ENCODE peak calls at places on chromosomes 7 and 10, in six cellular contexts. B, T, M, E, X and V are unnamed samples.

GRCh38 chr7:81158189-81158588 is 239.3 kb upstream of the SEMA3C start:
- DNase-seq in B (no peak), T (no peak), M (no peak), E (no peak), X (no peak), V (no peak)

GRCh38 chr10:53918755-53919154 is 882.3 kb downstream of the PCDH15 start:
- DNase-seq in B (no peak), T (no peak), M (no peak), E (no peak), X (no peak), V (no peak)

GRCh38 chr10:6292741-6293151 is 90.0 kb downstream of the PFKFB3 start:
- DNase-seq in B (no peak), T (peak), M (no peak), E (no peak), X (no peak), V (no peak)

GRCh38 chr10:25555865-25556264 is 378.2 kb upstream of the MYO3A start:
- DNase-seq in B (no peak), T (no peak), M (no peak), E (no peak), X (no peak), V (no peak)

GRCh38 chr7:70614237-70614984 is 517.5 kb upstream of the GALNT17 start:
- DNase-seq in B (peak), T (peak), M (peak), E (peak), X (peak), V (peak)

GRCh38 chr10:132637477-132638129 is 100.0 kb downstream of the INPP5A start:
- DNase-seq in B (peak), T (no peak), M (no peak), E (peak), X (no peak), V (no peak)

GRCh38 chr7:155763122-155763521 is 49.1 kb downstream of the SHH start:
- DNase-seq in B (no peak), T (no peak), M (no peak), E (no peak), X (no peak), V (no peak)

GRCh38 chr10:86992456-86992855 is 24.2 kb downstream of the ADIRF start:
- DNase-seq in B (no peak), T (no peak), M (no peak), E (no peak), X (no peak), V (no peak)

GRCh38 chr7:32761451-32762320 is 129.9 kb downstream of the KBTBD2 start:
- DNase-seq in B (no peak), T (no peak), M (no peak), E (peak), X (no peak), V (peak)

GRCh38 chr10:132428486-132428885 is 31.5 kb downstream of the PWWP2B start:
- DNase-seq in B (no peak), T (no peak), M (no peak), E (no peak), X (no peak), V (peak)

GRCh38 chr7:69961396-69961795 is 363.1 kb downstream of the AUTS2 start:
- DNase-seq in B (no peak), T (no peak), M (no peak), E (no peak), X (no peak), V (no peak)

GRCh38 chr7:33716581-33717477 is 188.5 kb upstream of the BMPER start:
- DNase-seq in B (peak), T (no peak), M (no peak), E (no peak), X (no peak), V (no peak)

GRCh38 chr10:94223702-94224370 is 138.9 kb downstream of the NOC3L start:
- DNase-seq in B (no peak), T (no peak), M (no peak), E (peak), X (no peak), V (no peak)

GRCh38 chr7:128781126-128781525 is 5.5 kb upstream of the OPN1SW start:
- DNase-seq in B (no peak), T (no peak), M (no peak), E (no peak), X (no peak), V (no peak)

GRCh38 chr10:18378766-18379165 is 238.5 kb downstream of the CACNB2 start:
- DNase-seq in B (no peak), T (no peak), M (no peak), E (no peak), X (no peak), V (no peak)

GRCh38 chr7:42185726-42186125 is 51.3 kb downstream of the GLI3 start:
- DNase-seq in B (no peak), T (no peak), M (no peak), E (no peak), X (no peak), V (no peak)

GRCh38 chr10:109282510-109282909 is 640.8 kb downstream of the XPNPEP1 start:
- DNase-seq in B (no peak), T (no peak), M (no peak), E (no peak), X (no peak), V (no peak)

GRCh38 chr7:98110249-98111022 is 3.8 kb downstream of the LMTK2 start:
- DNase-seq in B (no peak), T (peak), M (no peak), E (peak), X (no peak), V (peak)

GRCh38 chr7:18018296-18019205 is 9.1 kb downstream of the PRPS1L1 start:
- DNase-seq in B (no peak), T (no peak), M (no peak), E (no peak), X (no peak), V (no peak)

GRCh38 chr7:32941996-32942782 is 15.1 kb upstream of the FKBP9 start:
- DNase-seq in B (peak), T (peak), M (peak), E (peak), X (no peak), V (peak)

GRCh38 chr10:79101560-79101971 is 32.8 kb downstream of the ZMIZ1 start:
- DNase-seq in B (no peak), T (no peak), M (no peak), E (peak), X (no peak), V (no peak)

GRCh38 chr7:89311886-89312285 is 516.3 kb upstream of the TEX47 start:
- DNase-seq in B (no peak), T (no peak), M (no peak), E (no peak), X (no peak), V (no peak)

GRCh38 chr7:26954929-26955328 is 90.5 kb upstream of the SKAP2 start:
- DNase-seq in B (no peak), T (no peak), M (no peak), E (no peak), X (no peak), V (no peak)

GRCh38 chr10:123316776-123317175 is 162.6 kb downstream of the BUB3 start:
- DNase-seq in B (no peak), T (no peak), M (no peak), E (no peak), X (no peak), V (no peak)
- H3K27ac ChIP-seq in B (no peak), T (no peak), M (no peak), E (no peak), X (no peak), V (no peak)

GRCh38 chr7:12716722-12717121 is 29.3 kb downstream of the ARL4A start:
- DNase-seq in B (no peak), T (no peak), M (no peak), E (no peak), X (no peak), V (no peak)
- H3K27ac ChIP-seq in B (peak), T (peak), M (peak), E (no peak), X (peak), V (peak)

GRCh38 chr10:8051851-8052257 is 2.6 kb upstream of the GATA3 start:
- DNase-seq in B (peak), T (no peak), M (peak), E (peak), X (no peak), V (no peak)

GRCh38 chr10:8052970-8053445 is 1.5 kb upstream of the GATA3 start:
- DNase-seq in B (no peak), T (no peak), M (no peak), E (no peak), X (no peak), V (no peak)

GRCh38 chr10:8053446-8054242 is 844 bp upstream of the GATA3 start:
- DNase-seq in B (peak), T (peak), M (peak), E (peak), X (no peak), V (peak)

GRCh38 chr10:8051109-8051781 is 3.2 kb upstream of the GATA3 start:
- DNase-seq in B (peak), T (no peak), M (peak), E (peak), X (no peak), V (no peak)

GRCh38 chr10:8052344-8052969 is 2.0 kb upstream of the GATA3 start:
- DNase-seq in B (peak), T (no peak), M (no peak), E (no peak), X (no peak), V (no peak)
- H3K27ac ChIP-seq in B (peak), T (no peak), M (no peak), E (peak), X (no peak), V (no peak)

DNA sequence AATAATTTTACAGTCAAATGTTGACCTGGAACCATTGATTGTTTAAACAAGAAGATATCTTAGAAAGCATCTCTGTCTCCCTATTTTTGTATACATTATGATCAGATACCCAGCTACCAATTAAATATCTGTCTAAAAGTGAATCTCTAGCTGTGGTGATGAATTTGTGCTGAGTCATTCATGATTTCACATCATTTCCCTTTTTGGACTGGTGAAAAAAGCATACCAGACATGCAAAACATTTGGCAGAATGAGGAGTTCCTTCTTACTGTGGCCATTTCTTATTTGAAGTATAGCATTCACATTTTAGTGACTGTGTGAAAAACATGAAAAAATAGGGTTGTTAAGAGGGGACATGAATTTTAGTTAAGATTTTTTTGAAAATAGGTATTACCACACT is 98.0 kb upstream of the GATA3 start:
- DNase-seq in B (peak), T (no peak), M (no peak), E (no peak), X (no peak), V (no peak)
- H3K27ac ChIP-seq in B (peak), T (no peak), M (no peak), E (peak), X (no peak), V (no peak)

DNA sequence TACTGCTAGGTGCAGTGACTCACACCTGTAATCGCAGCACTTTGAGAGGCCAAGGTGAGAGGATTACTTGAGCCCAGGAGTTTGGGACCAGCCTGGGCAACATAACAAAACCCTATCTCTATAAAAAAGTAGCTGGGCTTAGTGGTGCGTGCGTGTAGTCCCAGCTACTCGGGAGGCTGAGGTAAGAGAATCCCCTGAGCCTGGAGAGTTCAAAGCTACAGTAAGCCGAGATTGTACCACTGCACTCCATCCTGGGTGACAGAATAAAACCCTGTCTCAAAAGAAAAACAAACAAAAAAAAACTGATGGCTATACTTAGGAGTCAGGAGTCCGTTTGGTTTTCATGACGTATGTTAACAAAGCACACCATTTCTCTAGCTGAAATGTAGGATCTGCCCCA is 2.9 kb downstream of the SGMS1 start:
- DNase-seq in B (no peak), T (no peak), M (no peak), E (no peak), X (no peak), V (no peak)
- H3K27ac ChIP-seq in B (no peak), T (no peak), M (no peak), E (no peak), X (peak), V (no peak)

GRCh38 chr10:60916025-60916424 is 28.0 kb downstream of the RHOBTB1 start:
- DNase-seq in B (no peak), T (no peak), M (no peak), E (no peak), X (no peak), V (no peak)
- H3K27ac ChIP-seq in B (no peak), T (no peak), M (no peak), E (no peak), X (no peak), V (no peak)

DNA sequence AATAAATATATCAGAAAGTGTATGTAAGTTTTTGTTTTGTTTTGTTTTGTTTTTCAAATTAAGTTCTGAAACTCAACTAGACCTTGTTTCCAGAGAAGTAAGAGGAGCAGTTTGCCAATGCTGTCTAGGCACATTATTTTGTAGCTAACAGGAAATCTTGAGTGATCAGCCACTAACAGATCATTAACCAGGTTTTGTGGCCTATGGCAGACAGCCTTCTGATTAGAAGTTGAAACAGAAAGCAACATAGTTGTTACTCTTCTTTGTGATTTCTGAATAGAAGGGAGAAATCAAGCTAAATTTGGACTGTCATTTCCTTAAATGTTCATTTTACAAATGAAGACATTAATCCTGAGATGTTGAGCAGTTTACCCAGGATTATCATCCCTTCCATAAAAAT is 142.6 kb downstream of the PLXDC2 start:
- DNase-seq in B (no peak), T (no peak), M (no peak), E (no peak), X (no peak), V (no peak)
- H3K27ac ChIP-seq in B (no peak), T (no peak), M (no peak), E (no peak), X (peak), V (no peak)

GRCh38 chr10:124646483-124647352 is 97.5 kb downstream of the FAM53B start:
- DNase-seq in B (no peak), T (peak), M (peak), E (peak), X (no peak), V (peak)

GRCh38 chr10:124648738-124649137 is 95.4 kb downstream of the FAM53B start:
- DNase-seq in B (peak), T (peak), M (no peak), E (peak), X (peak), V (peak)

GRCh38 chr10:124647421-124648130 is 96.6 kb downstream of the FAM53B start:
- DNase-seq in B (peak), T (peak), M (peak), E (peak), X (no peak), V (peak)

GRCh38 chr10:124649209-124649608 is 95.0 kb downstream of the FAM53B start:
- DNase-seq in B (no peak), T (no peak), M (no peak), E (peak), X (no peak), V (peak)

DNA sequence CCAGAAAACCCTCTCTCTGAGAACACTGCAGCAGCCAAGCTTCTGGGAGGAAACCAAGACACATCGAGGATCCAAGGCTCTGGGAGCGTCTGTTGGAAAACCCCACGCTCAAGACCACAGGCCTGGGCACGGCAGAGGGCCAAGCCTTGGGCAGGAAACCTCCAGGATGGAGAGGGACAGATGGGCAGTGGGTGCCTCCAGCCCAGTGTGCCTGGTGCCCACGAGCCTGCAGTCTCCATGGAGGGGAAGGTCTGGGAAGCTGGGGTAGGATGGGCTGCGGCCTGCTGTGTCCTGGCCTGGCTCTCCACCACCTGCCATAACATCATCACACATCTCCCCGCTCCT is 96.1 kb downstream of the FAM53B start:
- DNase-seq in B (no peak), T (no peak), M (no peak), E (no peak), X (no peak), V (no peak)
- H3K27ac ChIP-seq in B (peak), T (peak), M (no peak), E (peak), X (peak), V (peak)

DNA sequence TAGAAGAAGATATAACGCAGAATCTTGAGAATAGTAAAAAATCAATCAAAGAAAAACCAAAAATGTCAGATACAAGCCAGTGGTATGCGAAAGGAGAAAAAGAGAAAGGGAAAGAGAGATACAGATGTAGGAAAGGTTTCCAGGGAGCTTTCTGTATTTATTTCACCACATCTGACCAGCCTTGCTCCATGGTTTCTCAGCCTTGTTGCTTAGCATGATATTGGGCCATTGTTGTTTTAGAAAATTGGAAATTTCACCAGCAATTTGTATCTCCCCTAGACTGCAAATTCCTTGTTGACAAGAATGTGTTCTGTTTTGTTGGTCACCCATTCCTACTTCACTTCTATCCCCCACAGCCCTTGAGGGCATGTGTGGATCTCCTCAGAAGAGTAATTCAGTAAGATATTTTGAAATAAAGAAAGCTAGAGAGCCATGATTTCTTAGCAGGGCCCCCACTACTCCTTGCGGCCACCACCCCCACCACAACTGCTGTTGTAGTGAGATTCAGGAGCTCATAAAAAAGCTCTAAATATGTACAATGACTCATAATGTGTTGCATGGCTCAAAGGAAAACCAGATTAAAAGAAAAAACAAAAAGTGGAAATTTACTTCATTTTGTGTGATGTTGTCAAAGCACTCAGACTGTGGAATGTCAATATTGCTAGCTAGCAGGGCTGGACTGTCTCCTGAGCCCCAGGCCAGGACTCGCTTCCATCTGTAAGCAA is 138.7 kb downstream of the CHRM2 start:
- DNase-seq in B (no peak), T (no peak), M (no peak), E (no peak), X (no peak), V (no peak)
- H3K27ac ChIP-seq in B (no peak), T (no peak), M (no peak), E (no peak), X (no peak), V (no peak)